ENCODE peak calls at places on chromosomes 3 and 15, in ten cellular contexts. One of them, this sample, is unnamed.

GRCh38 chr3:100875239-100875638 is 118.0 kb downstream of the ABI3BP start:
- DNase-seq in sciatic nerve: no peak
- DNase-seq in HL-60: no peak
- DNase-seq in C1 segment of cervical spinal cord: no peak
- DNase-seq in heart left ventricle: peak
- DNase-seq in CD14-positive monocyte: no peak
- DNase-seq in epithelial cell of prostate: peak
- DNase-seq in NAMALWA: no peak
- DNase-seq in stimulated activated CD4-positive, alpha-beta T cell treated with anti-CD3 and anti-CD28 coated beads, TNF-alpha, amount 100 ng/mL, for 1 hour: no peak
- DNase-seq in NCI-H1048: no peak
- DNase-seq in this sample: no peak

GRCh38 chr3:157865449-157865862 is 240.8 kb downstream of the SHOX2 start:
- DNase-seq in HL-60: peak
- DNase-seq in CD14-positive monocyte: no peak
- DNase-seq in sciatic nerve: no peak
- DNase-seq in NCI-H1048: no peak
- DNase-seq in heart left ventricle: no peak
- DNase-seq in epithelial cell of prostate: no peak
- DNase-seq in NAMALWA: peak
- DNase-seq in stimulated activated CD4-positive, alpha-beta T cell treated with anti-CD3 and anti-CD28 coated beads, TNF-alpha, amount 100 ng/mL, for 1 hour: peak
- DNase-seq in C1 segment of cervical spinal cord: no peak
- DNase-seq in this sample: no peak

GRCh38 chr15:43922021-43922420 is 95.2 kb downstream of the WDR76 start:
- DNase-seq in epithelial cell of prostate: peak
- DNase-seq in C1 segment of cervical spinal cord: no peak
- DNase-seq in CD14-positive monocyte: no peak
- DNase-seq in HL-60: no peak
- DNase-seq in NCI-H1048: no peak
- DNase-seq in heart left ventricle: no peak
- DNase-seq in NAMALWA: no peak
- DNase-seq in stimulated activated CD4-positive, alpha-beta T cell treated with anti-CD3 and anti-CD28 coated beads, TNF-alpha, amount 100 ng/mL, for 1 hour: no peak
- DNase-seq in sciatic nerve: no peak
- DNase-seq in this sample: no peak

GRCh38 chr15:74307827-74308642 is 59.4 kb downstream of the CYP11A1 start:
- DNase-seq in epithelial cell of prostate: no peak
- DNase-seq in CD14-positive monocyte: no peak
- DNase-seq in C1 segment of cervical spinal cord: no peak
- DNase-seq in HL-60: peak
- DNase-seq in sciatic nerve: peak
- DNase-seq in stimulated activated CD4-positive, alpha-beta T cell treated with anti-CD3 and anti-CD28 coated beads, TNF-alpha, amount 100 ng/mL, for 1 hour: no peak
- DNase-seq in heart left ventricle: peak
- DNase-seq in NCI-H1048: no peak
- DNase-seq in NAMALWA: peak
- DNase-seq in this sample: no peak

GRCh38 chr3:56783644-56784451 is 17.9 kb downstream of the ARHGEF3 start:
- DNase-seq in sciatic nerve: peak
- DNase-seq in C1 segment of cervical spinal cord: no peak
- DNase-seq in CD14-positive monocyte: peak
- DNase-seq in stimulated activated CD4-positive, alpha-beta T cell treated with anti-CD3 and anti-CD28 coated beads, TNF-alpha, amount 100 ng/mL, for 1 hour: peak
- DNase-seq in HL-60: peak
- DNase-seq in heart left ventricle: peak
- DNase-seq in NCI-H1048: no peak
- DNase-seq in NAMALWA: peak
- DNase-seq in epithelial cell of prostate: peak
- DNase-seq in this sample: no peak

GRCh38 chr3:64190517-64191515 is 34.5 kb downstream of the PRICKLE2 start:
- DNase-seq in NAMALWA: no peak
- DNase-seq in C1 segment of cervical spinal cord: no peak
- DNase-seq in heart left ventricle: no peak
- DNase-seq in CD14-positive monocyte: no peak
- DNase-seq in sciatic nerve: no peak
- DNase-seq in epithelial cell of prostate: peak
- DNase-seq in NCI-H1048: no peak
- DNase-seq in stimulated activated CD4-positive, alpha-beta T cell treated with anti-CD3 and anti-CD28 coated beads, TNF-alpha, amount 100 ng/mL, for 1 hour: no peak
- DNase-seq in HL-60: no peak
- DNase-seq in this sample: no peak

GRCh38 chr3:47436180-47436579 is 39.6 kb downstream of the SCAP start:
- DNase-seq in heart left ventricle: no peak
- DNase-seq in CD14-positive monocyte: no peak
- DNase-seq in C1 segment of cervical spinal cord: no peak
- DNase-seq in NCI-H1048: no peak
- DNase-seq in sciatic nerve: peak
- DNase-seq in stimulated activated CD4-positive, alpha-beta T cell treated with anti-CD3 and anti-CD28 coated beads, TNF-alpha, amount 100 ng/mL, for 1 hour: no peak
- DNase-seq in HL-60: no peak
- DNase-seq in NAMALWA: no peak
- DNase-seq in epithelial cell of prostate: no peak
- DNase-seq in this sample: no peak

GRCh38 chr15:35003928-35004327 is 15.8 kb upstream of the ZNF770 start:
- DNase-seq in CD14-positive monocyte: no peak
- DNase-seq in C1 segment of cervical spinal cord: no peak
- DNase-seq in sciatic nerve: no peak
- DNase-seq in epithelial cell of prostate: no peak
- DNase-seq in NAMALWA: no peak
- DNase-seq in HL-60: no peak
- DNase-seq in stimulated activated CD4-positive, alpha-beta T cell treated with anti-CD3 and anti-CD28 coated beads, TNF-alpha, amount 100 ng/mL, for 1 hour: no peak
- DNase-seq in NCI-H1048: no peak
- DNase-seq in heart left ventricle: peak
- DNase-seq in this sample: no peak

GRCh38 chr3:115741650-115742049 is 118.3 kb downstream of the GAP43 start:
- DNase-seq in sciatic nerve: no peak
- DNase-seq in HL-60: no peak
- DNase-seq in heart left ventricle: no peak
- DNase-seq in C1 segment of cervical spinal cord: no peak
- DNase-seq in NCI-H1048: no peak
- DNase-seq in stimulated activated CD4-positive, alpha-beta T cell treated with anti-CD3 and anti-CD28 coated beads, TNF-alpha, amount 100 ng/mL, for 1 hour: no peak
- DNase-seq in NAMALWA: no peak
- DNase-seq in CD14-positive monocyte: no peak
- DNase-seq in epithelial cell of prostate: no peak
- DNase-seq in this sample: no peak

GRCh38 chr3:184619348-184619747 is 57.8 kb downstream of the EPHB3 start:
- DNase-seq in NAMALWA: no peak
- DNase-seq in sciatic nerve: no peak
- DNase-seq in epithelial cell of prostate: no peak
- DNase-seq in C1 segment of cervical spinal cord: no peak
- DNase-seq in CD14-positive monocyte: peak
- DNase-seq in stimulated activated CD4-positive, alpha-beta T cell treated with anti-CD3 and anti-CD28 coated beads, TNF-alpha, amount 100 ng/mL, for 1 hour: no peak
- DNase-seq in NCI-H1048: no peak
- DNase-seq in heart left ventricle: no peak
- DNase-seq in HL-60: no peak
- DNase-seq in this sample: no peak

GRCh38 chr3:25911525-25912295 is 121.8 kb downstream of the OXSM start:
- DNase-seq in NAMALWA: no peak
- DNase-seq in NCI-H1048: no peak
- DNase-seq in HL-60: no peak
- DNase-seq in sciatic nerve: no peak
- DNase-seq in stimulated activated CD4-positive, alpha-beta T cell treated with anti-CD3 and anti-CD28 coated beads, TNF-alpha, amount 100 ng/mL, for 1 hour: no peak
- DNase-seq in epithelial cell of prostate: no peak
- DNase-seq in C1 segment of cervical spinal cord: no peak
- DNase-seq in CD14-positive monocyte: no peak
- DNase-seq in heart left ventricle: no peak
- DNase-seq in this sample: peak

GRCh38 chr3:152405915-152406802 is 137.4 kb downstream of the MBNL1 start:
- DNase-seq in sciatic nerve: no peak
- DNase-seq in epithelial cell of prostate: peak
- DNase-seq in heart left ventricle: peak
- DNase-seq in C1 segment of cervical spinal cord: no peak
- DNase-seq in NAMALWA: no peak
- DNase-seq in HL-60: no peak
- DNase-seq in NCI-H1048: no peak
- DNase-seq in CD14-positive monocyte: no peak
- DNase-seq in stimulated activated CD4-positive, alpha-beta T cell treated with anti-CD3 and anti-CD28 coated beads, TNF-alpha, amount 100 ng/mL, for 1 hour: no peak
- DNase-seq in this sample: no peak

GRCh38 chr15:40960151-40960885 is 7.0 kb downstream of the CHAC1 start:
- DNase-seq in epithelial cell of prostate: no peak
- DNase-seq in HL-60: no peak
- DNase-seq in stimulated activated CD4-positive, alpha-beta T cell treated with anti-CD3 and anti-CD28 coated beads, TNF-alpha, amount 100 ng/mL, for 1 hour: no peak
- DNase-seq in heart left ventricle: no peak
- DNase-seq in NCI-H1048: no peak
- DNase-seq in CD14-positive monocyte: no peak
- DNase-seq in C1 segment of cervical spinal cord: no peak
- DNase-seq in sciatic nerve: no peak
- DNase-seq in NAMALWA: no peak
- DNase-seq in this sample: no peak

GRCh38 chr3:77191014-77191413 is 151.1 kb downstream of the ROBO2 start:
- DNase-seq in HL-60: no peak
- DNase-seq in NCI-H1048: no peak
- DNase-seq in heart left ventricle: no peak
- DNase-seq in stimulated activated CD4-positive, alpha-beta T cell treated with anti-CD3 and anti-CD28 coated beads, TNF-alpha, amount 100 ng/mL, for 1 hour: no peak
- DNase-seq in CD14-positive monocyte: no peak
- DNase-seq in NAMALWA: no peak
- DNase-seq in sciatic nerve: no peak
- DNase-seq in C1 segment of cervical spinal cord: no peak
- DNase-seq in epithelial cell of prostate: no peak
- DNase-seq in this sample: no peak

GRCh38 chr15:99051308-99051707 is 43.7 kb upstream of the PGPEP1L start:
- DNase-seq in epithelial cell of prostate: no peak
- DNase-seq in heart left ventricle: no peak
- DNase-seq in NAMALWA: no peak
- DNase-seq in CD14-positive monocyte: no peak
- DNase-seq in HL-60: no peak
- DNase-seq in sciatic nerve: no peak
- DNase-seq in NCI-H1048: no peak
- DNase-seq in C1 segment of cervical spinal cord: no peak
- DNase-seq in stimulated activated CD4-positive, alpha-beta T cell treated with anti-CD3 and anti-CD28 coated beads, TNF-alpha, amount 100 ng/mL, for 1 hour: no peak
- DNase-seq in this sample: no peak

GRCh38 chr3:196749125-196749524 is 9.5 kb downstream of the PAK2 start:
- DNase-seq in NCI-H1048: no peak
- DNase-seq in epithelial cell of prostate: no peak
- DNase-seq in sciatic nerve: no peak
- DNase-seq in HL-60: peak
- DNase-seq in C1 segment of cervical spinal cord: no peak
- DNase-seq in CD14-positive monocyte: peak
- DNase-seq in heart left ventricle: no peak
- DNase-seq in NAMALWA: peak
- DNase-seq in stimulated activated CD4-positive, alpha-beta T cell treated with anti-CD3 and anti-CD28 coated beads, TNF-alpha, amount 100 ng/mL, for 1 hour: no peak
- DNase-seq in this sample: no peak

GRCh38 chr3:39110041-39110639 is 2.7 kb downstream of the TTC21A start:
- DNase-seq in CD14-positive monocyte: no peak
- DNase-seq in C1 segment of cervical spinal cord: no peak
- DNase-seq in HL-60: no peak
- DNase-seq in NCI-H1048: no peak
- DNase-seq in NAMALWA: no peak
- DNase-seq in sciatic nerve: no peak
- DNase-seq in epithelial cell of prostate: no peak
- DNase-seq in heart left ventricle: no peak
- DNase-seq in stimulated activated CD4-positive, alpha-beta T cell treated with anti-CD3 and anti-CD28 coated beads, TNF-alpha, amount 100 ng/mL, for 1 hour: no peak
- DNase-seq in this sample: no peak

GRCh38 chr3:173920386-173920785 is 522.8 kb downstream of the NLGN1 start:
- DNase-seq in heart left ventricle: no peak
- DNase-seq in NCI-H1048: no peak
- DNase-seq in C1 segment of cervical spinal cord: no peak
- DNase-seq in HL-60: no peak
- DNase-seq in stimulated activated CD4-positive, alpha-beta T cell treated with anti-CD3 and anti-CD28 coated beads, TNF-alpha, amount 100 ng/mL, for 1 hour: no peak
- DNase-seq in CD14-positive monocyte: no peak
- DNase-seq in sciatic nerve: no peak
- DNase-seq in NAMALWA: no peak
- DNase-seq in epithelial cell of prostate: no peak
- DNase-seq in this sample: no peak

GRCh38 chr3:61563614-61564404 is 2.4 kb downstream of the PTPRG start:
- DNase-seq in heart left ventricle: no peak
- DNase-seq in HL-60: no peak
- DNase-seq in NAMALWA: no peak
- DNase-seq in sciatic nerve: no peak
- DNase-seq in stimulated activated CD4-positive, alpha-beta T cell treated with anti-CD3 and anti-CD28 coated beads, TNF-alpha, amount 100 ng/mL, for 1 hour: no peak
- DNase-seq in CD14-positive monocyte: no peak
- DNase-seq in epithelial cell of prostate: no peak
- DNase-seq in NCI-H1048: no peak
- DNase-seq in C1 segment of cervical spinal cord: no peak
- DNase-seq in this sample: no peak

GRCh38 chr15:48625126-48625525 is 20.4 kb downstream of the FBN1 start:
- DNase-seq in stimulated activated CD4-positive, alpha-beta T cell treated with anti-CD3 and anti-CD28 coated beads, TNF-alpha, amount 100 ng/mL, for 1 hour: no peak
- DNase-seq in C1 segment of cervical spinal cord: no peak
- DNase-seq in heart left ventricle: no peak
- DNase-seq in sciatic nerve: no peak
- DNase-seq in CD14-positive monocyte: no peak
- DNase-seq in epithelial cell of prostate: no peak
- DNase-seq in HL-60: no peak
- DNase-seq in NCI-H1048: no peak
- DNase-seq in NAMALWA: no peak
- DNase-seq in this sample: no peak

This sample was measured in effector memory CD4-positive, alpha-beta T cell.